ENCODE peak calls at places on chromosomes 5 and 9, in seven cellular contexts. One of them, this sample, is unnamed.

GRCh38 chr9:120384925-120385272 is 195.1 kb downstream of the CDK5RAP2 start:
- DNase-seq in astrocyte: no peak
- DNase-seq in sigmoid colon: no peak
- DNase-seq in pancreas: no peak
- DNase-seq in dorsolateral prefrontal cortex: no peak
- DNase-seq in fibroblast of pulmonary artery: no peak
- DNase-seq in fibroblast of lung: no peak
- DNase-seq in this sample: no peak

GRCh38 chr9:5851445-5851844 is 18.5 kb upstream of the ERMP1 start:
- DNase-seq in astrocyte: peak
- DNase-seq in sigmoid colon: no peak
- DNase-seq in pancreas: no peak
- DNase-seq in dorsolateral prefrontal cortex: no peak
- DNase-seq in fibroblast of pulmonary artery: peak
- DNase-seq in fibroblast of lung: peak
- DNase-seq in this sample: peak

GRCh38 chr5:154189256-154189818 is 1.2 kb upstream of the GALNT10 start:
- DNase-seq in astrocyte: no peak
- DNase-seq in sigmoid colon: peak
- DNase-seq in pancreas: no peak
- DNase-seq in dorsolateral prefrontal cortex: peak
- DNase-seq in fibroblast of pulmonary artery: no peak
- DNase-seq in fibroblast of lung: no peak
- DNase-seq in this sample: peak

GRCh38 chr9:6195714-6196360 is 19.8 kb upstream of the IL33 start:
- DNase-seq in astrocyte: no peak
- DNase-seq in sigmoid colon: no peak
- DNase-seq in pancreas: no peak
- DNase-seq in dorsolateral prefrontal cortex: no peak
- DNase-seq in fibroblast of pulmonary artery: no peak
- DNase-seq in fibroblast of lung: no peak
- DNase-seq in this sample: no peak

GRCh38 chr9:136019041-136019680 is 58.0 kb upstream of the UBAC1 start:
- DNase-seq in astrocyte: no peak
- DNase-seq in sigmoid colon: peak
- DNase-seq in pancreas: peak
- DNase-seq in dorsolateral prefrontal cortex: no peak
- DNase-seq in fibroblast of pulmonary artery: no peak
- DNase-seq in fibroblast of lung: no peak
- DNase-seq in this sample: no peak

GRCh38 chr5:6495433-6496206 is 47.0 kb downstream of the UBE2QL1 start:
- DNase-seq in astrocyte: no peak
- DNase-seq in sigmoid colon: no peak
- DNase-seq in pancreas: no peak
- DNase-seq in dorsolateral prefrontal cortex: no peak
- DNase-seq in fibroblast of pulmonary artery: no peak
- DNase-seq in fibroblast of lung: no peak
- DNase-seq in this sample: no peak

GRCh38 chr9:93865245-93865644 is 89.9 kb downstream of the BARX1 start:
- DNase-seq in astrocyte: no peak
- DNase-seq in sigmoid colon: no peak
- DNase-seq in pancreas: no peak
- DNase-seq in dorsolateral prefrontal cortex: no peak
- DNase-seq in fibroblast of pulmonary artery: no peak
- DNase-seq in fibroblast of lung: no peak
- DNase-seq in this sample: no peak

GRCh38 chr5:80495891-80496290 is 8.0 kb downstream of the FAM151B start:
- DNase-seq in astrocyte: no peak
- DNase-seq in sigmoid colon: no peak
- DNase-seq in pancreas: no peak
- DNase-seq in dorsolateral prefrontal cortex: no peak
- DNase-seq in fibroblast of pulmonary artery: no peak
- DNase-seq in fibroblast of lung: no peak
- DNase-seq in this sample: no peak

DNA sequence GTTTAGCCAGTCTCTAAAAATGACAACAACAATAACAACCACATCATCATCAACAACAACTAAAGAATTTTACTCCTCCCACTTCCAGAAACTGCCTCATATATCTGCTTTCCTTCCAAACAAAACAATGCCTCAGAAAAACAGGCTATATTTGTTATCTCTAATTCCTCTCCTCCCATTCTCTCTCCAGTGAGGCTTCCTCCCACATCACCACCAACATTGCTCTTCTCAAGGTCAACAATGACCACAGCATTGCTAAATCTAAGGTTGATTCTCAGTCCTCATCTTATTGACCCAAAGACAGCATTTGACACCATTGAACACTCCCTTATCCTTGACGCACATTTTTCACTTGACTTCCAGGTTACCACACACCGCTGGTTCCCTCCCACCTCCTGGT is 38.1 kb upstream of the PRUNE2 start:
- DNase-seq in astrocyte: no peak
- DNase-seq in sigmoid colon: no peak
- DNase-seq in pancreas: no peak
- DNase-seq in dorsolateral prefrontal cortex: no peak
- DNase-seq in fibroblast of pulmonary artery: peak
- DNase-seq in fibroblast of lung: no peak
- DNase-seq in this sample: no peak
- TF ChIP-seq CTCF in astrocyte: no peak
- TF ChIP-seq CTCF in sigmoid colon: no peak
- TF ChIP-seq CTCF in pancreas: no peak
- TF ChIP-seq CTCF in dorsolateral prefrontal cortex: no peak
- TF ChIP-seq CTCF in fibroblast of pulmonary artery: no peak
- TF ChIP-seq CTCF in fibroblast of lung: no peak
- TF ChIP-seq CTCF in this sample: no peak

GRCh38 chr5:35617060-35617434 is 616 bp upstream of the SPEF2 start:
- DNase-seq in astrocyte: no peak
- DNase-seq in sigmoid colon: no peak
- DNase-seq in pancreas: no peak
- DNase-seq in dorsolateral prefrontal cortex: no peak
- DNase-seq in fibroblast of pulmonary artery: no peak
- DNase-seq in fibroblast of lung: no peak
- DNase-seq in this sample: no peak
- H3K4me3 ChIP-seq in astrocyte: peak
- H3K4me3 ChIP-seq in sigmoid colon: peak
- H3K4me3 ChIP-seq in pancreas: peak
- H3K4me3 ChIP-seq in dorsolateral prefrontal cortex: peak
- H3K4me3 ChIP-seq in fibroblast of pulmonary artery: peak
- H3K4me3 ChIP-seq in fibroblast of lung: peak
- H3K4me3 ChIP-seq in this sample: peak

GRCh38 chr5:140073296-140073695 is 30.2 kb upstream of the NRG2 start:
- DNase-seq in astrocyte: no peak
- DNase-seq in sigmoid colon: no peak
- DNase-seq in pancreas: no peak
- DNase-seq in dorsolateral prefrontal cortex: no peak
- DNase-seq in fibroblast of pulmonary artery: peak
- DNase-seq in fibroblast of lung: peak
- DNase-seq in this sample: peak

GRCh38 chr5:140072812-140073211 is 29.7 kb upstream of the NRG2 start:
- DNase-seq in astrocyte: no peak
- DNase-seq in sigmoid colon: no peak
- DNase-seq in pancreas: no peak
- DNase-seq in dorsolateral prefrontal cortex: no peak
- DNase-seq in fibroblast of pulmonary artery: no peak
- DNase-seq in fibroblast of lung: no peak
- DNase-seq in this sample: no peak

GRCh38 chr5:140076142-140076541 is 33.0 kb upstream of the NRG2 start:
- DNase-seq in astrocyte: no peak
- DNase-seq in sigmoid colon: no peak
- DNase-seq in pancreas: no peak
- DNase-seq in dorsolateral prefrontal cortex: no peak
- DNase-seq in fibroblast of pulmonary artery: no peak
- DNase-seq in fibroblast of lung: no peak
- DNase-seq in this sample: no peak

GRCh38 chr5:140076788-140077187 is 33.7 kb upstream of the NRG2 start:
- DNase-seq in astrocyte: no peak
- DNase-seq in sigmoid colon: no peak
- DNase-seq in pancreas: no peak
- DNase-seq in dorsolateral prefrontal cortex: no peak
- DNase-seq in fibroblast of pulmonary artery: no peak
- DNase-seq in fibroblast of lung: no peak
- DNase-seq in this sample: no peak

DNA sequence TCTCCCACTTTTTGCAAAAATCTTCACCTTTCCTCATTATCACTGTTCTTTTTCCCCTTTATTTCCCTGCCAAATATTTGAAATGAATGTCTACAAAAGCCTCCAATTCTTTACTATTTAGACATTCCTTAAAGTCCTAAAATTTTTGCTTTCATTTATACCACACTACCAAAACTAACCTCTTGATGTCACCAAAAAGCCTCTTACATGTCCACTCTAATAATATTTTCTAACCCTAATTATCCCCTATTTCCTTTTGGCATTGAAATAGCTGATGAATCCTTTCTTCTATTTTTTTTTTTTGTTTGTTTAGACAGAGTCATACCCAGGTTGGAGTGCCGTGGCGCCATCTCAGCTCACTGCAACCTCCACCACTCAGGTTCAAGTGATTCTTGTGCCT is 32.3 kb upstream of the NRG2 start:
- DNase-seq in astrocyte: no peak
- DNase-seq in sigmoid colon: no peak
- DNase-seq in pancreas: no peak
- DNase-seq in dorsolateral prefrontal cortex: no peak
- DNase-seq in fibroblast of pulmonary artery: peak
- DNase-seq in fibroblast of lung: peak
- DNase-seq in this sample: peak
- TF ChIP-seq CTCF in astrocyte: peak
- TF ChIP-seq CTCF in sigmoid colon: no peak
- TF ChIP-seq CTCF in pancreas: no peak
- TF ChIP-seq CTCF in dorsolateral prefrontal cortex: no peak
- TF ChIP-seq CTCF in fibroblast of pulmonary artery: peak
- TF ChIP-seq CTCF in fibroblast of lung: peak
- TF ChIP-seq CTCF in this sample: no peak

DNA sequence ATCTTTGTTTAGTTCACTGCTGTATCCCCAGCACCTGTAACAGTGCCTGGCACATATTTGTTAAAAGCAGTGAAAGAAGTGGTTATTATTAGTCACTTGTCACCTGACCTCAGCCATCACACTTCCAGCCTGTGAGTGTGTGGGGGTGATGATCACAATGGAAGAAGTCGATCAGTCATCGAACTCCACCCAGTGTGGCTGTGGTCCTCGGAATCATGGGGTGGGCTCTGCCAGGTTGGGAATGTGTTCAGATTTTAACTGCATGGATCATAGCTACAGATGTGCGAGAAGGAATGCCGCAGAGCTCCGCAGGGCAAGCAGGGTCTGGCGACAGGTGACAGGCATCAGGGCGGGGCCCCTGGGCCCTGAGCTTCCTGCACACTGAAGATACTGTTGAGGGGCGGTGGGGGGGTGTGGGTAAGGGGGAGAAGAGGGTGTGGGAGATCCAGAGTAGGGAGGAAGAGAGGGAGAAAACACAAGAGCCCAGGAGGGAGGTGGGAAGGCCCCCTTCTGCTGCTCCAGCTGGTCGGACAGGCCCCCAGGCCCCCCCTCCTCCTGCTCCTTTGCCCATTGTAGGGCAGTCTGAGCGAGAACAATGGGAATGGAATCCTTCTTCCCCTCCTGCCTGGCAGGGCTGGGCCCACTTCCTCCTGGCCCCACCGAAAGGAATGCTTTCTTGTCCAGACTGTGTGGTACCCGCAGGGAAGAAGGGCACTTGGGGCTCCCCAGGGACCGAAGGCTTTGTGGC is 89.6 kb downstream of the SPRY4 start:
- DNase-seq in astrocyte: peak
- DNase-seq in sigmoid colon: no peak
- DNase-seq in pancreas: no peak
- DNase-seq in dorsolateral prefrontal cortex: no peak
- DNase-seq in fibroblast of pulmonary artery: peak
- DNase-seq in fibroblast of lung: peak
- DNase-seq in this sample: no peak
- H3K4me3 ChIP-seq in astrocyte: no peak
- H3K4me3 ChIP-seq in sigmoid colon: no peak
- H3K4me3 ChIP-seq in pancreas: no peak
- H3K4me3 ChIP-seq in dorsolateral prefrontal cortex: no peak
- H3K4me3 ChIP-seq in fibroblast of pulmonary artery: no peak
- H3K4me3 ChIP-seq in fibroblast of lung: no peak
- H3K4me3 ChIP-seq in this sample: no peak

GRCh38 chr5:64040496-64040895 is 78.3 kb upstream of the HTR1A start:
- DNase-seq in astrocyte: no peak
- DNase-seq in sigmoid colon: no peak
- DNase-seq in pancreas: no peak
- DNase-seq in dorsolateral prefrontal cortex: no peak
- DNase-seq in fibroblast of pulmonary artery: no peak
- DNase-seq in fibroblast of lung: no peak
- DNase-seq in this sample: no peak
- TF ChIP-seq CTCF in astrocyte: no peak
- TF ChIP-seq CTCF in sigmoid colon: no peak
- TF ChIP-seq CTCF in pancreas: no peak
- TF ChIP-seq CTCF in dorsolateral prefrontal cortex: no peak
- TF ChIP-seq CTCF in fibroblast of pulmonary artery: no peak
- TF ChIP-seq CTCF in fibroblast of lung: no peak
- TF ChIP-seq CTCF in this sample: no peak

GRCh38 chr9:23559522-23559921 is 266.5 kb downstream of the ELAVL2 start:
- DNase-seq in astrocyte: no peak
- DNase-seq in sigmoid colon: no peak
- DNase-seq in pancreas: no peak
- DNase-seq in dorsolateral prefrontal cortex: no peak
- DNase-seq in fibroblast of pulmonary artery: no peak
- DNase-seq in fibroblast of lung: no peak
- DNase-seq in this sample: no peak
- H3K4me3 ChIP-seq in astrocyte: no peak
- H3K4me3 ChIP-seq in sigmoid colon: no peak
- H3K4me3 ChIP-seq in pancreas: no peak
- H3K4me3 ChIP-seq in dorsolateral prefrontal cortex: no peak
- H3K4me3 ChIP-seq in fibroblast of pulmonary artery: no peak
- H3K4me3 ChIP-seq in fibroblast of lung: no peak
- H3K4me3 ChIP-seq in this sample: no peak

GRCh38 chr9:83233647-83234046 is 170.7 kb upstream of the RASEF start:
- DNase-seq in astrocyte: no peak
- DNase-seq in sigmoid colon: no peak
- DNase-seq in pancreas: no peak
- DNase-seq in dorsolateral prefrontal cortex: no peak
- DNase-seq in fibroblast of pulmonary artery: no peak
- DNase-seq in fibroblast of lung: no peak
- DNase-seq in this sample: no peak

GRCh38 chr9:83234541-83234940 is 171.6 kb upstream of the RASEF start:
- DNase-seq in astrocyte: no peak
- DNase-seq in sigmoid colon: no peak
- DNase-seq in pancreas: no peak
- DNase-seq in dorsolateral prefrontal cortex: no peak
- DNase-seq in fibroblast of pulmonary artery: peak
- DNase-seq in fibroblast of lung: peak
- DNase-seq in this sample: no peak

GRCh38 chr9:83236029-83236696 is 173.2 kb upstream of the RASEF start:
- DNase-seq in astrocyte: no peak
- DNase-seq in sigmoid colon: no peak
- DNase-seq in pancreas: no peak
- DNase-seq in dorsolateral prefrontal cortex: no peak
- DNase-seq in fibroblast of pulmonary artery: no peak
- DNase-seq in fibroblast of lung: no peak
- DNase-seq in this sample: no peak

GRCh38 chr9:83235524-83235923 is 172.6 kb upstream of the RASEF start:
- DNase-seq in astrocyte: no peak
- DNase-seq in sigmoid colon: no peak
- DNase-seq in pancreas: no peak
- DNase-seq in dorsolateral prefrontal cortex: no peak
- DNase-seq in fibroblast of pulmonary artery: no peak
- DNase-seq in fibroblast of lung: no peak
- DNase-seq in this sample: no peak

GRCh38 chr9:83231039-83231438 is 168.1 kb upstream of the RASEF start:
- DNase-seq in astrocyte: no peak
- DNase-seq in sigmoid colon: no peak
- DNase-seq in pancreas: no peak
- DNase-seq in dorsolateral prefrontal cortex: no peak
- DNase-seq in fibroblast of pulmonary artery: no peak
- DNase-seq in fibroblast of lung: no peak
- DNase-seq in this sample: peak
- TF ChIP-seq CTCF in astrocyte: no peak
- TF ChIP-seq CTCF in sigmoid colon: no peak
- TF ChIP-seq CTCF in pancreas: no peak
- TF ChIP-seq CTCF in dorsolateral prefrontal cortex: no peak
- TF ChIP-seq CTCF in fibroblast of pulmonary artery: no peak
- TF ChIP-seq CTCF in fibroblast of lung: peak
- TF ChIP-seq CTCF in this sample: peak

GRCh38 chr9:133457233-133457632 is 2.5 kb upstream of the CACFD1 start:
- DNase-seq in astrocyte: no peak
- DNase-seq in sigmoid colon: no peak
- DNase-seq in pancreas: no peak
- DNase-seq in dorsolateral prefrontal cortex: no peak
- DNase-seq in fibroblast of pulmonary artery: no peak
- DNase-seq in fibroblast of lung: no peak
- DNase-seq in this sample: no peak
- H3K4me3 ChIP-seq in astrocyte: no peak
- H3K4me3 ChIP-seq in sigmoid colon: no peak
- H3K4me3 ChIP-seq in pancreas: no peak
- H3K4me3 ChIP-seq in dorsolateral prefrontal cortex: no peak
- H3K4me3 ChIP-seq in fibroblast of pulmonary artery: no peak
- H3K4me3 ChIP-seq in fibroblast of lung: no peak
- H3K4me3 ChIP-seq in this sample: no peak

This sample was measured in choroid plexus epithelial cell.